ENCODE peak calls at places on chromosome 15, in five cellular contexts. E is K562, G is GM12878, Y is A549, J is HepG2. K is an unnamed sample.

GRCh38 chr15:99566157-99566900 is 545 bp downstream of the MEF2A start:
- DNase-seq in G (no peak), E (peak), J (no peak), Y (no peak), K (peak)

GRCh38 chr15:95247068-95247984 is 1016.0 kb downstream of the MCTP2 start:
- DNase-seq in E (peak), G (no peak), J (peak), Y (peak), K (no peak)

GRCh38 chr15:98292442-98293240 is 332.1 kb downstream of the ARRDC4 start:
- DNase-seq in E (peak), J (peak), G (no peak), Y (peak), K (peak)

GRCh38 chr15:85743392-85744045 is 51.2 kb downstream of the KLHL25 start:
- DNase-seq in G (no peak), J (no peak), E (no peak), Y (no peak), K (no peak)

GRCh38 chr15:58070801-58071418 is 5.4 kb upstream of the ALDH1A2 start:
- DNase-seq in G (no peak), Y (peak), E (peak), J (peak), K (peak)

GRCh38 chr15:34342737-34343575 is at the start of the genes NOP10 and NUTM1:
- DNase-seq in Y (peak), G (peak), J (peak), E (peak), K (peak)

GRCh38 chr15:49621327-49622210 is 721 bp downstream of the DTWD1 start:
- DNase-seq in G (no peak), E (no peak), J (no peak), Y (peak), K (peak)

GRCh38 chr15:33985287-33985686 is 17.0 kb downstream of the CHRM5 start:
- DNase-seq in E (no peak), J (no peak), Y (peak), G (no peak), K (peak)

GRCh38 chr15:101436526-101436925 is 53.0 kb downstream of the PCSK6 start:
- DNase-seq in G (no peak), Y (no peak), E (no peak), J (no peak), K (no peak)

GRCh38 chr15:88791637-88792036 is 11.6 kb upstream of the ACAN start:
- DNase-seq in Y (peak), J (no peak), G (no peak), E (no peak), K (no peak)

GRCh38 chr15:75821946-75822345 is 21.3 kb upstream of the UBE2Q2 start:
- DNase-seq in Y (no peak), E (no peak), J (no peak), G (no peak), K (no peak)

GRCh38 chr15:31831596-31831995 is 198.7 kb upstream of the CHRNA7 start:
- DNase-seq in E (no peak), Y (no peak), J (no peak), G (no peak), K (no peak)

GRCh38 chr15:39171944-39172368 is 408.9 kb upstream of the THBS1 start:
- DNase-seq in Y (peak), E (peak), G (peak), J (peak), K (peak)

GRCh38 chr15:68609618-68610017 is 30.8 kb downstream of the CORO2B start:
- DNase-seq in E (no peak), J (no peak), Y (no peak), G (no peak), K (no peak)

GRCh38 chr15:32739522-32739921 is 21.7 kb downstream of the GREM1 start:
- DNase-seq in G (no peak), J (no peak), Y (no peak), E (no peak), K (no peak)

GRCh38 chr15:69159805-69160140 is 662 bp upstream of the GLCE start:
- DNase-seq in E (no peak), Y (no peak), J (no peak), G (no peak), K (no peak)

GRCh38 chr15:21262851-21263400 is 177.4 kb downstream of the POTEB3 start:
- DNase-seq in E (no peak), G (no peak), Y (peak), J (no peak), K (no peak)

GRCh38 chr15:31328425-31328998 is 1.9 kb downstream of the KLF13 start:
- DNase-seq in J (no peak), E (peak), Y (peak), G (no peak), K (no peak)

GRCh38 chr15:22229971-22230815 is 149.9 kb downstream of the OR4M2 start:
- DNase-seq in E (no peak), G (no peak), J (no peak), Y (no peak), K (no peak)

GRCh38 chr15:69034352-69034751 is 19.9 kb downstream of the NOX5 start:
- DNase-seq in Y (no peak), G (no peak), E (no peak), J (no peak), K (no peak)

GRCh38 chr15:68042156-68042854 is 11.8 kb upstream of the PIAS1 start:
- DNase-seq in G (no peak), E (no peak), J (peak), Y (peak), K (no peak)

GRCh38 chr15:101702077-101702476 is 22.2 kb downstream of the TARS3 start:
- DNase-seq in Y (no peak), G (no peak), J (no peak), E (no peak), K (no peak)

GRCh38 chr15:74839526-74840395 is 3.2 kb downstream of the ULK3 start:
- DNase-seq in Y (no peak), E (peak), J (no peak), G (no peak), K (peak)

GRCh38 chr15:25869696-25870095 is 6.6 kb upstream of the ATP10A start:
- DNase-seq in J (no peak), Y (no peak), E (no peak), G (no peak), K (no peak)

GRCh38 chr15:39922450-39923092 is 2.5 kb upstream of the GPR176 start:
- DNase-seq in J (no peak), G (no peak), E (no peak), Y (no peak), K (peak)

GRCh38 chr15:53834214-53834613 is 74.8 kb upstream of the WDR72 start:
- DNase-seq in E (no peak), G (no peak), J (no peak), Y (no peak), K (no peak)

GRCh38 chr15:31098953-31099740 is 2.4 kb downstream of the TRPM1 start:
- DNase-seq in J (no peak), G (no peak), E (no peak), Y (no peak), K (no peak)

GRCh38 chr15:65812921-65813320 is 20.8 kb upstream of the DENND4A start:
- DNase-seq in J (no peak), Y (no peak), E (no peak), G (no peak), K (no peak)

GRCh38 chr15:75725719-75726607 is 13.3 kb upstream of the CSPG4 start:
- DNase-seq in Y (no peak), J (no peak), E (no peak), G (no peak), K (no peak)

GRCh38 chr15:68213991-68214837 is 9.1 kb upstream of the CALML4 start:
- DNase-seq in G (no peak), J (no peak), Y (no peak), E (no peak), K (no peak)

GRCh38 chr15:89523101-89523500 is 26.7 kb upstream of the RHCG start:
- DNase-seq in G (no peak), Y (no peak), J (no peak), E (no peak), K (no peak)

GRCh38 chr15:74833376-74834107 is 7.1 kb downstream of the CPLX3 start:
- DNase-seq in J (no peak), E (no peak), Y (no peak), G (no peak), K (no peak)

GRCh38 chr15:61049934-61050333 is 179.2 kb downstream of the RORA start:
- DNase-seq in Y (peak), E (no peak), J (peak), G (peak), K (no peak)

GRCh38 chr15:60074181-60074885 is 70.2 kb downstream of the FOXB1 start:
- DNase-seq in E (no peak), G (no peak), J (no peak), Y (no peak), K (no peak)

GRCh38 chr15:68638953-68639500 is 60.2 kb downstream of the CORO2B start:
- DNase-seq in J (no peak), G (no peak), E (no peak), Y (no peak), K (no peak)

GRCh38 chr15:69035205-69035917 is 20.9 kb downstream of the NOX5 start:
- DNase-seq in G (no peak), Y (peak), J (peak), E (peak), K (peak)

GRCh38 chr15:87219650-87220615 is 1036.6 kb downstream of the NTRK3 start:
- DNase-seq in Y (no peak), J (no peak), G (no peak), E (no peak), K (no peak)

GRCh38 chr15:27057904-27058645 is 87.1 kb downstream of the GABRG3 start:
- DNase-seq in Y (peak), G (no peak), J (no peak), E (no peak), K (peak)

GRCh38 chr15:27064080-27064479 is 93.1 kb downstream of the GABRG3 start:
- DNase-seq in G (no peak), J (no peak), Y (no peak), E (no peak), K (no peak)

GRCh38 chr15:27058939-27059338 is 88.0 kb downstream of the GABRG3 start:
- DNase-seq in E (no peak), J (no peak), G (no peak), Y (no peak), K (no peak)

GRCh38 chr15:27059610-27060202 is 88.7 kb downstream of the GABRG3 start:
- DNase-seq in E (peak), G (no peak), Y (peak), J (peak), K (peak)

GRCh38 chr15:27061739-27062138 is 90.8 kb downstream of the GABRG3 start:
- DNase-seq in J (no peak), G (no peak), Y (peak), E (no peak), K (no peak)
- TF ChIP-seq JUNB in J (no peak), G (no peak), Y (no peak), E (no peak), K (no peak)

GRCh38 chr15:62691008-62691407 is 351.5 kb upstream of the TPM1 start:
- DNase-seq in G (no peak), E (no peak), J (no peak), Y (no peak), K (no peak)
- TF ChIP-seq CTCF in G (peak), E (no peak), J (no peak), Y (no peak), K (no peak)

DNA sequence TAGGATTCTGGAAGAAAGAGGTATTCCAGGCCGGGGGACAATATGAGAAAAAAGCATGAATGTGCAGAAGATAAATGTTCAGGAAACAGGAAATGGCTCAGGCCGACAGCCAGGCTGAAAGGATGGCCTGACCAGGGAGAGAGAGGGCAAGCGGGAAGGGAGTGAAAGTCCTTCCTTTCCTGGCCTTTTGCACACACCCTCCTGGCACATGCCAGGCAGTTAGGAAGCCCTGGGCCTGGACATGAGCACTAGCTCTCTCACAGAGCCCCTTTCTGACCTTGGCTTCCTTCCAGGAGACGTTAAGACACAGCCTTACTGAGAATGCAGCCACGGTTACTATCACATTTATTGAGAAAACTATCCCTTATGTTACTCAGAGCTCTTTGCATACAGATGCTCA is 39.7 kb upstream of the SMAD3 start:
- DNase-seq in G (no peak), Y (peak), J (no peak), E (no peak), K (no peak)
- TF ChIP-seq JUNB in G (no peak), Y (no peak), J (no peak), E (no peak), K (no peak)

GRCh38 chr15:91068966-91069365 is 31.1 kb upstream of the SV2B start:
- DNase-seq in E (no peak), G (no peak), J (no peak), Y (no peak), K (peak)
- TF ChIP-seq CTCF in E (peak), G (no peak), J (no peak), Y (no peak), K (peak)

GRCh38 chr15:27743078-27743477 is 356.0 kb downstream of the OCA2 start:
- DNase-seq in Y (no peak), J (no peak), G (no peak), E (no peak), K (no peak)
- TF ChIP-seq JUNB in Y (no peak), J (no peak), G (no peak), E (no peak), K (no peak)

GRCh38 chr15:29124581-29125381 is 144.8 kb downstream of the NSMCE3 start:
- DNase-seq in J (no peak), E (no peak), G (no peak), Y (no peak), K (peak)

GRCh38 chr15:29126821-29127461 is 142.7 kb downstream of the NSMCE3 start:
- DNase-seq in Y (peak), G (no peak), E (peak), J (no peak), K (peak)

GRCh38 chr15:29126208-29126536 is 143.4 kb downstream of the NSMCE3 start:
- DNase-seq in E (no peak), Y (no peak), G (no peak), J (no peak), K (no peak)

GRCh38 chr15:29123991-29124390 is 145.6 kb downstream of the NSMCE3 start:
- DNase-seq in Y (no peak), J (no peak), G (no peak), E (no peak), K (no peak)

GRCh38 chr15:29125382-29126207 is 144.0 kb downstream of the NSMCE3 start:
- DNase-seq in Y (no peak), E (no peak), J (no peak), G (no peak), K (no peak)
- TF ChIP-seq CTCF in Y (no peak), E (no peak), J (no peak), G (no peak), K (no peak)

K was measured in GM23338.